ENCODE peak calls at places on chromosomes 13 and 19, in seven cellular contexts. B is lower leg skin, H is H1, J is prostate gland, F is IMR-90, S is transverse colon, P is HCT116. O is an unnamed sample.

GRCh38 chr19:5624154-5624663 is 1.3 kb downstream of the SAFB start:
- DNase-seq in B (peak), H (peak), J (peak), F (peak), S (peak), P (no peak), O (peak)

GRCh38 chr19:33394006-33394722 is 20.7 kb downstream of the CEBPG start:
- DNase-seq in B (peak), H (no peak), J (no peak), F (peak), S (no peak), P (no peak), O (peak)

GRCh38 chr13:41608779-41609178 is 151.4 kb downstream of the RGCC start:
- DNase-seq in B (no peak), H (no peak), J (no peak), F (peak), S (no peak), P (no peak), O (no peak)

GRCh38 chr19:29502581-29502850 is 23.3 kb upstream of the VSTM2B start:
- DNase-seq in B (no peak), H (no peak), J (no peak), F (no peak), S (no peak), P (no peak), O (no peak)

GRCh38 chr19:35533822-35534521 is 716 bp downstream of the GAPDHS start:
- DNase-seq in B (no peak), H (peak), J (no peak), F (peak), S (peak), P (no peak), O (peak)

GRCh38 chr13:100269837-100270236 is 180.9 kb downstream of the PCCA start:
- DNase-seq in B (peak), H (no peak), J (no peak), F (peak), S (peak), P (no peak), O (peak)

GRCh38 chr13:110985570-110985969 is 70.7 kb upstream of the ANKRD10 start:
- DNase-seq in B (no peak), H (no peak), J (no peak), F (peak), S (no peak), P (no peak), O (no peak)

GRCh38 chr13:72823081-72823480 is 41.1 kb downstream of the PIBF1 start:
- DNase-seq in B (no peak), H (no peak), J (no peak), F (no peak), S (no peak), P (no peak), O (no peak)

GRCh38 chr13:21338156-21338555 is 120.9 kb downstream of the ZDHHC20 start:
- DNase-seq in B (no peak), H (no peak), J (no peak), F (no peak), S (no peak), P (no peak), O (no peak)

GRCh38 chr19:1049106-1049505 is 9.2 kb downstream of the ABCA7 start:
- DNase-seq in B (no peak), H (no peak), J (no peak), F (no peak), S (no peak), P (no peak), O (no peak)

GRCh38 chr13:39350461-39350881 is 252.5 kb downstream of the LHFPL6 start:
- DNase-seq in B (no peak), H (no peak), J (no peak), F (no peak), S (no peak), P (no peak), O (no peak)

GRCh38 chr13:76912476-76912875 is 26.3 kb upstream of the KCTD12 start:
- DNase-seq in B (no peak), H (no peak), J (no peak), F (no peak), S (no peak), P (no peak), O (no peak)

GRCh38 chr13:19984430-19985218 is 26.1 kb downstream of the ZMYM2 start:
- DNase-seq in B (no peak), H (no peak), J (no peak), F (peak), S (no peak), P (peak), O (no peak)

GRCh38 chr13:48233886-48234488 is 981 bp downstream of the ITM2B start:
- DNase-seq in B (no peak), H (no peak), J (peak), F (peak), S (no peak), P (no peak), O (no peak)

GRCh38 chr13:102812616-102813287 is 13.8 kb downstream of the BIVM start:
- DNase-seq in B (no peak), H (no peak), J (no peak), F (peak), S (no peak), P (no peak), O (no peak)

GRCh38 chr13:61728468-61728867 is 312.8 kb upstream of the PCDH20 start:
- DNase-seq in B (no peak), H (no peak), J (no peak), F (no peak), S (no peak), P (no peak), O (no peak)

GRCh38 chr13:31242342-31242741 is 42.6 kb downstream of the B3GLCT start:
- DNase-seq in B (peak), H (no peak), J (no peak), F (no peak), S (no peak), P (no peak), O (no peak)

GRCh38 chr13:98222081-98222554 is 45.0 kb upstream of the RNF113B start:
- DNase-seq in B (no peak), H (no peak), J (peak), F (peak), S (peak), P (no peak), O (no peak)

GRCh38 chr13:29165840-29166239 is 345.7 kb downstream of the MTUS2 start:
- DNase-seq in B (no peak), H (no peak), J (no peak), F (no peak), S (no peak), P (no peak), O (no peak)

GRCh38 chr13:23797276-23797903 is 91.8 kb downstream of the MIPEP start:
- DNase-seq in B (no peak), H (no peak), J (no peak), F (no peak), S (no peak), P (no peak), O (no peak)

GRCh38 chr13:52738719-52739467 is 727 bp downstream of the CNMD start:
- DNase-seq in B (no peak), H (peak), J (no peak), F (no peak), S (no peak), P (no peak), O (no peak)
- H3K4me3 ChIP-seq in B (no peak), H (peak), J (peak), F (peak), S (no peak), P (no peak), O (peak)

DNA sequence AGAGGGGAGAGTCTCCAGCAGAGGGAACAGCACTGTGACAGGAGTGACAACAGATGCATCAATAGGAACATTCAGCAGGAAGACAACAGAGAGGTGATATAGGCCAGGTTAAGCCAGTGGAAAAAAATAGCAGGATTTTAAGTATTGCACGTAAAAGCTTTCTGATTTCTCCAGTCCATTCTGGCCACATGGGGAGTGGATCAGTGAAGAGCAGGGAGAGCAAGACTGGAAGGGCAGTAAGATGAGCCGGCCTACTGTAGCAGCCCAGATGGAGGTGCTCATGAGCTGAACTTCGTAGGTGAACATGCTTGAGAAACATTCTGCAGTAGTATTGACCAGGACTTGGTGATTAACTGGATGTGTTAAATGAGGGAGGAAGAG is 1.7 kb downstream of the UTP14C start:
- DNase-seq in B (no peak), H (peak), J (no peak), F (no peak), S (no peak), P (no peak), O (no peak)
- TF ChIP-seq CTCF in B (no peak), H (peak), J (no peak), F (no peak), S (no peak), P (no peak), O (no peak)

GRCh38 chr19:6737873-6738725 is 719 bp upstream of the GPR108 start:
- DNase-seq in B (peak), H (peak), J (peak), F (peak), S (peak), P (no peak), O (peak)

GRCh38 chr19:6738726-6739389 is 622 bp upstream of the TRIP10 start:
- DNase-seq in B (peak), H (peak), J (peak), F (peak), S (peak), P (no peak), O (no peak)

GRCh38 chr19:6739884-6740588 is 556 bp downstream of the TRIP10 start:
- DNase-seq in B (peak), H (peak), J (no peak), F (no peak), S (peak), P (no peak), O (no peak)

GRCh38 chr19:6740589-6741348 is 1.3 kb downstream of the TRIP10 start:
- DNase-seq in B (peak), H (no peak), J (peak), F (peak), S (peak), P (no peak), O (no peak)

GRCh38 chr19:6739390-6739883 is at the start of gene TRIP10:
- DNase-seq in B (peak), H (peak), J (peak), F (peak), S (peak), P (no peak), O (peak)
- TF ChIP-seq POLR2A in B (no peak), H (no peak), J (peak), F (no peak), S (peak), P (no peak), O (peak)

GRCh38 chr19:55606471-55606787 is 982 bp downstream of the ZNF865 start:
- DNase-seq in B (no peak), H (no peak), J (no peak), F (no peak), S (no peak), P (no peak), O (no peak)
- H3K4me3 ChIP-seq in B (no peak), H (peak), J (peak), F (peak), S (no peak), P (peak), O (peak)

GRCh38 chr19:17762505-17763229 is 11.4 kb downstream of the FCHO1 start:
- DNase-seq in B (no peak), H (peak), J (no peak), F (peak), S (peak), P (no peak), O (no peak)
- TF ChIP-seq CTCF in B (no peak), H (no peak), J (no peak), F (no peak), S (no peak), P (no peak), O (no peak)

DNA sequence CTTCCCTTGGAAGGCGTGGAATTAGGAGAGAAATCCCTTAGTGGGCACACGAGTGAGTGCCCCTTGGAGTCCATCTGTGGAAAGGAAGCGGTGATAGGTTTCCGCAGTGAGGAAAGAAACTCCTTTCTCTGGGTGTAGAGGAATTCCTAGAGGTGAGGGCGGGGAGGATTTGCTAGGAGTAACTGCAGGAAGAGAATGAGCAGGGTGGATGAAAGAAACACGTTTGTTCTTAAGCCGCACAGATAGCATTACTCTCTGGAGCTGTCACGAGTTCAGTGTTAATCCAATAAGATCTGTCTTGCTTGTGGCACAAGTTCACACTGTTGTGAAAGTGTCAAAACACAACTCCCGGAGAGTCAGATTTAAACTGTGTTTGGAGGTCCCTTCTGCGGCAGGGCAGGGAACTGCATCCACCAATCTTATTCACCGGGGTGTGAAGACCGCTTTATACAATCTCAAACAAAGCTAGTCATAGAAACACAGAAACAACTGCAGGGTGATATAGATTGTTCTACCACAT is 1.2 kb downstream of the KL start:
- DNase-seq in B (peak), H (no peak), J (no peak), F (peak), S (peak), P (no peak), O (peak)
- TF ChIP-seq POLR2A in B (no peak), H (no peak), J (no peak), F (no peak), S (no peak), P (no peak), O (peak)

GRCh38 chr19:8039231-8039630 is 13.3 kb upstream of the CCL25 start:
- DNase-seq in B (no peak), H (no peak), J (no peak), F (no peak), S (no peak), P (no peak), O (no peak)
- H3K4me3 ChIP-seq in B (no peak), H (no peak), J (no peak), F (no peak), S (no peak), P (no peak), O (no peak)